ENCODE peak calls at places on chromosomes 3 and 15, in seven cellular contexts. Q, L, X, R, G, S and W are unnamed samples.

GRCh38 chr3:4827767-4828166 is 151.5 kb upstream of the BHLHE40 start:
- DNase-seq in Q (no peak), L (no peak), X (no peak), R (no peak), G (no peak), S (no peak), W (no peak)

GRCh38 chr3:192904632-192905289 is 12.9 kb downstream of the MB21D2 start:
- DNase-seq in Q (no peak), L (no peak), X (no peak), R (no peak), G (no peak), S (no peak), W (no peak)

GRCh38 chr15:49421991-49422390 is 1.1 kb upstream of the FGF7 start:
- DNase-seq in Q (peak), L (peak), X (peak), R (no peak), G (peak), S (peak), W (no peak)

GRCh38 chr3:134607054-134608022 is 43.5 kb downstream of the KY start:
- DNase-seq in Q (no peak), L (no peak), X (no peak), R (no peak), G (no peak), S (no peak), W (peak)

GRCh38 chr15:56351957-56352506 is 13.2 kb upstream of the TEX9 start:
- DNase-seq in Q (no peak), L (no peak), X (no peak), R (no peak), G (no peak), S (no peak), W (no peak)

GRCh38 chr15:73964736-73965093 is 27.4 kb downstream of the STOML1 start:
- DNase-seq in Q (peak), L (peak), X (peak), R (peak), G (no peak), S (peak), W (peak)

GRCh38 chr15:36599824-36600365 is 20.5 kb downstream of the CDIN1 start:
- DNase-seq in Q (no peak), L (no peak), X (no peak), R (no peak), G (no peak), S (no peak), W (no peak)

GRCh38 chr3:40637891-40638290 is 113.1 kb downstream of the ZNF621 start:
- DNase-seq in Q (no peak), L (no peak), X (no peak), R (no peak), G (no peak), S (no peak), W (no peak)

GRCh38 chr3:104796556-104796955 is 570.2 kb upstream of the ALCAM start:
- DNase-seq in Q (no peak), L (no peak), X (no peak), R (no peak), G (no peak), S (no peak), W (no peak)

GRCh38 chr3:58084788-58085543 is 76.7 kb downstream of the FLNB start:
- DNase-seq in Q (no peak), L (no peak), X (no peak), R (no peak), G (peak), S (peak), W (no peak)

GRCh38 chr15:37261685-37262084 is 161.3 kb upstream of the MEIS2 start:
- DNase-seq in Q (no peak), L (no peak), X (no peak), R (no peak), G (no peak), S (no peak), W (no peak)

GRCh38 chr3:16048435-16049318 is 125.8 kb upstream of the GALNT15 start:
- DNase-seq in Q (peak), L (peak), X (peak), R (peak), G (peak), S (peak), W (no peak)

GRCh38 chr3:116112686-116113085 is 332.6 kb downstream of the LSAMP start:
- DNase-seq in Q (no peak), L (no peak), X (no peak), R (no peak), G (no peak), S (no peak), W (no peak)

GRCh38 chr3:123749716-123750115 is 134.4 kb downstream of the MYLK start:
- DNase-seq in Q (no peak), L (no peak), X (no peak), R (peak), G (no peak), S (peak), W (peak)

GRCh38 chr3:193029800-193030199 is 112.1 kb upstream of the MB21D2 start:
- DNase-seq in Q (no peak), L (no peak), X (no peak), R (no peak), G (no peak), S (no peak), W (no peak)

GRCh38 chr15:67937153-67937761 is 97.4 kb upstream of the RNU6-1 start:
- DNase-seq in Q (no peak), L (no peak), X (no peak), R (no peak), G (no peak), S (no peak), W (no peak)

GRCh38 chr15:46131876-46132275 is 497.0 kb downstream of the SQOR start:
- DNase-seq in Q (no peak), L (no peak), X (no peak), R (no peak), G (no peak), S (no peak), W (no peak)

GRCh38 chr3:160801386-160802118 is 45.5 kb downstream of the PPM1L start:
- DNase-seq in Q (peak), L (peak), X (peak), R (peak), G (no peak), S (no peak), W (no peak)

GRCh38 chr3:114649331-114649730 is 355.5 kb downstream of the TIGIT start:
- DNase-seq in Q (no peak), L (no peak), X (no peak), R (no peak), G (no peak), S (peak), W (no peak)

GRCh38 chr3:16357698-16358097 is 92.7 kb downstream of the OXNAD1 start:
- DNase-seq in Q (no peak), L (no peak), X (no peak), R (no peak), G (no peak), S (no peak), W (no peak)

GRCh38 chr15:65916664-65917406 is 47.5 kb downstream of the RAB11A start:
- DNase-seq in Q (peak), L (no peak), X (peak), R (peak), G (peak), S (peak), W (no peak)

GRCh38 chr3:37945407-37945802 is 45.2 kb upstream of the VILL start:
- DNase-seq in Q (no peak), L (no peak), X (no peak), R (no peak), G (no peak), S (no peak), W (peak)

GRCh38 chr3:184344579-184345350 is 7.4 kb downstream of the FAM131A start:
- DNase-seq in Q (no peak), L (no peak), X (no peak), R (no peak), G (no peak), S (no peak), W (no peak)

GRCh38 chr3:184345678-184346144 is 8.3 kb downstream of the FAM131A start:
- DNase-seq in Q (peak), L (no peak), X (peak), R (peak), G (no peak), S (peak), W (no peak)

GRCh38 chr3:184347321-184348056 is 10.1 kb downstream of the FAM131A start:
- DNase-seq in Q (no peak), L (no peak), X (no peak), R (no peak), G (no peak), S (no peak), W (no peak)

GRCh38 chr3:184348057-184348382 is 10.6 kb downstream of the FAM131A start:
- DNase-seq in Q (no peak), L (no peak), X (no peak), R (no peak), G (no peak), S (no peak), W (no peak)

DNA sequence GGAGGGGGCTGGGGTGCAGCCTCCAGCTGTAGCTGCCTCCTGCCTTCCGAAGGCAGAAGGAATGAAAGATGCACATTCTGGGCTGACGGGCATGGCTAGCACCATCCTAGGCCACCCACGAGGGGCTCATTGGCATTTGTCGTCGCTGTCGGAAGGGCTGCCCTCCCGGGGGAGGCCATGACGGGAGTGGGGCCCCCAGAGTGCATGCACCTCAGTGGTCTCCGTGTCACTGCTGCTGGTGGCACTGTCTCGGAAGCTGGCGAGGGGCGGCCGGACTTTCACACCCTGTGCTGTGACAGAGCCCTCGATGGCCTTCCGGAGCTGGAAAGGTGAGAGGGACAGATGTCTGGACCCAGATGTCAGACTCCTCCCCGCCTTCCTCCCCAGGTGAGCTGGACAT is 9.1 kb downstream of the FAM131A start:
- DNase-seq in Q (no peak), L (no peak), X (no peak), R (no peak), G (no peak), S (no peak), W (no peak)
- TF ChIP-seq POLR2AphosphoS5 in Q (no peak), L (no peak), X (no peak), R (no peak), G (no peak), S (no peak), W (no peak)

DNA sequence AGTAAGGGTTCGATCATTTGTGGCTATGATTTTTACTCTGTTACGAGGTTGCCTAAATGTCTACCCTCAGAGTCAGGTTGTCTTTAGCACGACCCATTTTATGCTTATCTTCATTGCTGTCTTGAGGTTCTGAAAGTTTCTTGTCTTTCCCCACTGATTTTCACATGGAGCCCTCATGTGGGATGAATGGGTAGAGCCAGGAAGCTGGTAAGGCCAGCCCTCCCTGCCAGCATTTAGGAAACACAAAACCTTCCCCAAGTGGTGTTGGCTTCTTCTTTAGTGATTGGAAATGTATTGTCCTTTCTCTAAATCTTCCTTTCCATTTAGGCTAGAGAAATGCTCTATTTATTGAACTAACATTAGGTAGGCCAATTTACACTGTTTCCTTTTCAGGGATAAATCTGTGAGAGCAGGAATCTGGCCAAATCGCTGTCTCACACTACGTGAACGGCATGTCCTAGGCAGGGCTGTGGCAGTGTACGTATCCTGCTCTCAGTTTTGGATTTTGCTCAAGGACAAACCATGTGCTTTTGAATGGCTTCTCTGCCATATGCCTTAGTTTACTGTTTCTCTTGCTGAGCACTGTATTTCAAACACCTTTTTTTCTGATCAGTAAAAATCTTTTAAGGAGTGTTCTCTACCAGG is 43.7 kb downstream of the MYZAP start:
- DNase-seq in Q (peak), L (peak), X (peak), R (no peak), G (no peak), S (no peak), W (peak)
- TF ChIP-seq EP300 in Q (peak), L (peak), X (no peak), R (no peak), G (no peak), S (no peak), W (peak)

GRCh38 chr3:169264711-169265110 is 398.8 kb downstream of the MECOM start:
- DNase-seq in Q (peak), L (no peak), X (peak), R (peak), G (no peak), S (no peak), W (no peak)
- TF ChIP-seq POLR2AphosphoS5 in Q (no peak), L (no peak), X (no peak), R (no peak), G (no peak), S (no peak), W (no peak)

GRCh38 chr3:42778644-42779043 is 5.6 kb upstream of the CCDC13 start:
- DNase-seq in Q (no peak), L (no peak), X (no peak), R (no peak), G (no peak), S (no peak), W (no peak)
- TF ChIP-seq EP300 in Q (peak), L (no peak), X (no peak), R (no peak), G (no peak), S (no peak), W (peak)

GRCh38 chr3:122021811-122022401 is at the start of gene ILDR1:
- DNase-seq in Q (peak), L (no peak), X (peak), R (peak), G (no peak), S (no peak), W (peak)
- TF ChIP-seq POLR2AphosphoS5 in Q (no peak), L (no peak), X (peak), R (no peak), G (no peak), S (no peak), W (no peak)

DNA sequence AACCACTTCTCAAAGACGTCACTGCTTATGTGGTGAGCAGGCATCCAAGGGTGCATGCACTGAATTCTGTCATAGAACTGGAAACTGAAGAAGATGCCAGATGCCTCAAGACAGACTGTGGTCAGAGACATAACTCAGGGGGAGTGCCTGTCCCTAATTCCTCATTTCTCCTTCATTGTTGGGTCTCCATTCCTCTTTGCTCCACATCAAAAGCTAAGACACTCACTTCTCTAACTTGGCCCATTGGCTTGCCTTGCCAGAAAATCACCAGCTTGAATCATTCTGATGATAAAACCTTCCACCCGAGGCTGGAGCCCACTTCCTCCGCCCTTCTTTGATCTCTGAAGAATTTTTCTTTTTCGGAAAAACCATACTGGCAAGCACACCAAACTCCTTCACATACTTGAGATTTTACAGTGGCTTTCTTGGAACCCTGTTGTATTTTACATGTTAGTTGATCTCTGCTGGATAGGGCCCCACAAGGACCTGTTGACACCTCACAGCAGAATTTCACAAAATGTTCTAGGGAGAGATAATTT is 69.9 kb downstream of the COL8A1 start:
- DNase-seq in Q (no peak), L (no peak), X (no peak), R (no peak), G (no peak), S (no peak), W (no peak)
- TF ChIP-seq EP300 in Q (no peak), L (no peak), X (no peak), R (no peak), G (no peak), S (no peak), W (no peak)

GRCh38 chr15:88987951-88988671 is 74.9 kb upstream of the MFGE8 start:
- DNase-seq in Q (no peak), L (no peak), X (no peak), R (no peak), G (no peak), S (no peak), W (no peak)
- TF ChIP-seq POLR2AphosphoS5 in Q (no peak), L (no peak), X (no peak), R (no peak), G (no peak), S (no peak), W (no peak)